ENCODE peak calls at places on chromosomes 12 and 14, in four cellular contexts. H is WTC11, O is HepG2, E is K562. U is an unnamed sample.

GRCh38 chr14:104460920-104461651 is 118.5 kb upstream of the C14orf180 start:
- DNase-seq in H (peak), E (no peak), O (no peak), U (no peak)

GRCh38 chr14:23439107-23439835 is 3.8 kb upstream of the MYH7 start:
- DNase-seq in O (no peak), E (no peak), H (no peak), U (no peak)

GRCh38 chr12:104049278-104050257 is at the start of gene GLT8D2:
- DNase-seq in H (peak), E (no peak), O (no peak), U (peak)

GRCh38 chr14:99544971-99545370 is 59.0 kb downstream of the CCDC85C start:
- DNase-seq in E (peak), O (no peak), H (no peak), U (no peak)

GRCh38 chr12:52715416-52715815 is 12.1 kb upstream of the KRT77 start:
- DNase-seq in E (peak), O (peak), H (peak), U (no peak)

GRCh38 chr14:59330455-59330854 is 134.7 kb downstream of the GPR135 start:
- DNase-seq in O (no peak), H (no peak), E (no peak), U (no peak)

GRCh38 chr14:62168564-62169155 is 406.4 kb downstream of the SNAPC1 start:
- DNase-seq in O (no peak), E (no peak), H (no peak), U (no peak)

GRCh38 chr12:22287776-22288621 is 46.5 kb downstream of the ST8SIA1 start:
- DNase-seq in H (peak), E (no peak), O (no peak), U (peak)

GRCh38 chr12:73307260-73307659 is 1035.1 kb downstream of the TRHDE start:
- DNase-seq in H (no peak), E (no peak), O (no peak), U (no peak)

GRCh38 chr12:122437656-122438121 is 15.2 kb upstream of the CLIP1 start:
- DNase-seq in E (no peak), O (no peak), H (no peak), U (no peak)

GRCh38 chr14:71361874-71362273 is 454.6 kb downstream of the PCNX1 start:
- DNase-seq in E (peak), H (no peak), O (no peak), U (no peak)

GRCh38 chr14:54177009-54177408 is 219.8 kb upstream of the CDKN3 start:
- DNase-seq in H (no peak), E (no peak), O (no peak), U (no peak)

GRCh38 chr14:61761557-61761956 is 663 bp upstream of the SNAPC1 start:
- DNase-seq in E (no peak), H (no peak), O (no peak), U (no peak)

GRCh38 chr14:40386433-40386832 is 954.2 kb upstream of the FBXO33 start:
- DNase-seq in E (no peak), H (no peak), O (no peak), U (no peak)

GRCh38 chr12:131536337-131536736 is 174.6 kb upstream of the SFSWAP start:
- DNase-seq in E (no peak), H (no peak), O (no peak), U (no peak)

GRCh38 chr12:90854136-90854689 is 100.8 kb downstream of the CCER1 start:
- DNase-seq in E (peak), O (peak), H (no peak), U (peak)

GRCh38 chr12:119964876-119965275 is 24.2 kb upstream of the BICDL1 start:
- DNase-seq in H (no peak), E (no peak), O (no peak), U (no peak)

GRCh38 chr12:89245090-89245489 is 107.2 kb downstream of the DUSP6 start:
- DNase-seq in O (no peak), E (no peak), H (no peak), U (no peak)

GRCh38 chr14:60222820-60223219 is 26.2 kb upstream of the PPM1A start:
- DNase-seq in H (no peak), O (no peak), E (no peak), U (no peak)

GRCh38 chr14:61719344-61720301 is 24.3 kb downstream of the HIF1A start:
- DNase-seq in E (no peak), H (no peak), O (no peak), U (no peak)

GRCh38 chr14:100764716-100765115 is 38.0 kb downstream of the DLK1 start:
- DNase-seq in H (no peak), O (no peak), E (no peak), U (no peak)

GRCh38 chr12:2152134-2152533 is 99.3 kb downstream of the CACNA1C start:
- DNase-seq in H (no peak), E (no peak), O (no peak), U (no peak)
- TF ChIP-seq SP1 in H (no peak), E (no peak), O (no peak), U (no peak)

DNA sequence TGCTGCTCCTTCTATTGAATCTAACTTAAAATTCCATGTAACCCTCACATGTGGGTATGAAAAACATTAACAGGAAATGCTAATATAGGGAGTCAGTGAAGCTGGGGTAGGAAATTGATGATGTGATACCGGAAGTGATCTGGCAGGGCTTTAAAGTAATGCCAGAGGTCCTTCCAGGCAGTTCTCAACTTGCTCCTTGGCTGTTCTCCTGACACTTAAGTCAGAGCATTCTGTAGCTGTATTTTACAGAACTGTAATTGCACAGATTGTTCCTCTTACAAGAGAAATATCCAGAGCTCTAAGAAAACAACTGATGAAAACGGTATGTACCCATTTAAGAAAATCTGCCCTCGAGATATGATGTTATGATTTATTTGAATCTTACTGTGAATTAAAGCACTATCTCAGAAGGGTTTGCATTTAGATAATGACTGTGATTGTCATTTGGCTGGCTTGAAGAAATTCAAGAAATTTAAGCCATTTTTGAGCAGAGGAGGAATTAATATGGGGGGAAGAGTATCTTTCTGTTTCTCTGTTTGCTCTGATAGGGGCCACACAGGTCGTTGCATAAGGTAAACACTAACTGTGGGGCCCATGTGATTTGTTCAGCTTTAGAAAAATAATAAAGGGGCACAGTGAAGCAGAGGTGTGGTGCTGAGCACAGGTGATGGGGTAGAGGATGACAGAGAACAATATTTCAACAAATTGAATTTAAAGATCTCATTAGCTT is 88.4 kb downstream of the BBS10 start:
- DNase-seq in O (no peak), E (no peak), H (no peak), U (no peak)
- TF ChIP-seq ELF4 in O (no peak), E (no peak), H (no peak), U (no peak)

DNA sequence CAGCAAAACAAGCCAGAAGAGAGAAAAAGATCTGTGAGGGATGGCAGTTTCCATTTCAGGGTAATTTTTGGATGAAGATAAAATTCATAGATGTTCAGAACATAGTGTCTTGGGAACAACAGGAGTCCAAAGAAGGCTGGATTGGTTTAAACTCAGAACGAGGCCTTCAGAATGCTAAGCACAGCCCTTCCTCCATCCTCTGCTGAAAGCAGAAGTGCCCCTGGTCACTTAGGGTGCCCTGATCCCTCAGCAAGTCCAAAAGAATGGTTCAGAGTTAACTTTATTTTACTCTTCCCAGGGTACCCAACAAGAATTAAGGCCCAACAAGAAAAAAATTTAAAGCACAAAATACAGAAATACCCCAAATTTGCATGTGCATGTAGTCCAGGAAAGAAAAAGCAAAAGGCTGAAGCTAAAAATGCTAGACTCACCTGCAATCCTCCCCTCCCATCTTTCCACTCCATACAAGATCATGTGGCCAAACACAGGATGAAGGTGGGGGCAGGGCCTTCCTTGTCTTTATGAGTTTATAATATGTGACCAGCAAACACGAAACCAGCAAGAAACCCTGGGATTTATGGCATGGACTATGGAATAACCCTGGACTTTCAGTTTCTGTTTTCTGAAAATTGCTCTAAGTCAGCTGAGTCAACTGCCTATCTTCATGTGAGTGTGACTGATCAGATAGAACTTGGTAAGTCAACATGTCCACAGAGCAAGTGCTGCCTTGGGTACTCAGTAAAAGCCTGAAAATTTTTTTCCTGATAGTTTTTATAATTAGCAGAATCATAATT is 21.2 kb downstream of the MAX start:
- DNase-seq in H (no peak), O (peak), E (no peak), U (no peak)
- TF ChIP-seq SP1 in H (no peak), O (no peak), E (no peak), U (no peak)

DNA sequence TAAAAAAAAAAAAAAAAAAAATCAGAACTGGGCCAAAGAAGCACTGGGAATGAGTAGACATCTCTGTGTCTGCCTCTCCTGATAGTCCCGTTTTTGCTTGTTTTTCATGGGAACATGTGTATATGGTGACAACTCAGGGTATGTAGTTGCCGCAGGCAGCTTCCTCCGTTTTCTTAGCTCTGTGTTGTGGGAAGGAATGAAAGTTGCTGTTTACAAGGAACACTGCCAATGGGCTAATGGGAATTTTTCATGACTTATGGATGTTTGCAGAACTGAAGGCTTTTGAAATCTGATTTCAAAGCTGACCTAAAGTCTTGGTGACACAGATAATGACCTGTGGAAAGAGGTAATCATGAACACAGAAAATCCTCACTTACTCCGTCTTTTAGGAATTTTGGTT is 146.4 kb upstream of the BTG1 start:
- DNase-seq in H (no peak), O (no peak), E (no peak), U (no peak)
- TF ChIP-seq ELF4 in H (no peak), O (no peak), E (no peak), U (no peak)

GRCh38 chr14:36478782-36479181 is 41.2 kb downstream of the NKX2-1 start:
- DNase-seq in O (no peak), E (no peak), H (no peak), U (no peak)
- TF ChIP-seq SP1 in O (no peak), E (no peak), H (no peak), U (no peak)

GRCh38 chr12:24379493-24379892 is 430.0 kb upstream of the SOX5 start:
- DNase-seq in H (no peak), O (no peak), E (no peak), U (no peak)
- TF ChIP-seq ELF4 in H (no peak), O (no peak), E (no peak), U (no peak)

U was measured in HEK293T.